ENCODE peak calls at places on chromosomes 5 and 9, in seven cellular contexts. X, J, S, C, R, T and P are unnamed samples. For H3K9me3 and H3K4me1, the result is how much of the 10 kb centered on the place peaks cover.

GRCh38 chr9:130010151-130010988 is 32.6 kb downstream of the FNBP1 start:
- DNase-seq in T (no peak), S (no peak), J (no peak), X (peak), C (no peak), R (no peak), P (no peak)

GRCh38 chr9:34047864-34048729 is 590 bp downstream of the UBAP2 start:
- DNase-seq in R (peak), S (peak), C (no peak), J (no peak), X (peak), T (peak), P (no peak)

GRCh38 chr9:124784503-124784902 is 7.6 kb downstream of the OLFML2A start:
- DNase-seq in T (no peak), R (no peak), C (no peak), X (no peak), J (no peak), S (no peak), P (no peak)

GRCh38 chr9:108093773-108094675 is 604.5 kb upstream of the KLF4 start:
- DNase-seq in S (peak), J (no peak), T (peak), C (no peak), X (peak), R (no peak), P (no peak)

GRCh38 chr5:160087244-160087643 is 32.0 kb downstream of the PWWP2A start:
- DNase-seq in J (no peak), T (no peak), X (no peak), R (no peak), C (no peak), S (no peak), P (no peak)

GRCh38 chr5:150605546-150605945 is 34.9 kb upstream of the SYNPO start:
- DNase-seq in R (no peak), X (no peak), T (peak), C (no peak), J (no peak), S (no peak), P (no peak)

GRCh38 chr5:14305045-14305444 is 161.9 kb downstream of the TRIO start:
- DNase-seq in X (no peak), T (peak), R (no peak), C (peak), S (no peak), J (no peak), P (no peak)

GRCh38 chr5:82591021-82591515 is 312.9 kb upstream of the RPS23 start:
- DNase-seq in T (no peak), S (no peak), C (no peak), R (no peak), J (no peak), X (no peak), P (no peak)

GRCh38 chr5:42951847-42952411 is 88.2 kb downstream of the ANXA2R start:
- DNase-seq in T (no peak), J (peak), S (peak), C (peak), X (peak), R (peak), P (no peak)

GRCh38 chr9:109311731-109312130 is 9.1 kb downstream of the EPB41L4B start:
- DNase-seq in C (no peak), T (no peak), R (no peak), X (no peak), J (no peak), S (no peak), P (no peak)

GRCh38 chr9:129557192-129558036 is 63.5 kb downstream of the C9orf50 start:
- DNase-seq in J (no peak), C (peak), T (peak), R (peak), X (no peak), S (peak), P (no peak)

DNA sequence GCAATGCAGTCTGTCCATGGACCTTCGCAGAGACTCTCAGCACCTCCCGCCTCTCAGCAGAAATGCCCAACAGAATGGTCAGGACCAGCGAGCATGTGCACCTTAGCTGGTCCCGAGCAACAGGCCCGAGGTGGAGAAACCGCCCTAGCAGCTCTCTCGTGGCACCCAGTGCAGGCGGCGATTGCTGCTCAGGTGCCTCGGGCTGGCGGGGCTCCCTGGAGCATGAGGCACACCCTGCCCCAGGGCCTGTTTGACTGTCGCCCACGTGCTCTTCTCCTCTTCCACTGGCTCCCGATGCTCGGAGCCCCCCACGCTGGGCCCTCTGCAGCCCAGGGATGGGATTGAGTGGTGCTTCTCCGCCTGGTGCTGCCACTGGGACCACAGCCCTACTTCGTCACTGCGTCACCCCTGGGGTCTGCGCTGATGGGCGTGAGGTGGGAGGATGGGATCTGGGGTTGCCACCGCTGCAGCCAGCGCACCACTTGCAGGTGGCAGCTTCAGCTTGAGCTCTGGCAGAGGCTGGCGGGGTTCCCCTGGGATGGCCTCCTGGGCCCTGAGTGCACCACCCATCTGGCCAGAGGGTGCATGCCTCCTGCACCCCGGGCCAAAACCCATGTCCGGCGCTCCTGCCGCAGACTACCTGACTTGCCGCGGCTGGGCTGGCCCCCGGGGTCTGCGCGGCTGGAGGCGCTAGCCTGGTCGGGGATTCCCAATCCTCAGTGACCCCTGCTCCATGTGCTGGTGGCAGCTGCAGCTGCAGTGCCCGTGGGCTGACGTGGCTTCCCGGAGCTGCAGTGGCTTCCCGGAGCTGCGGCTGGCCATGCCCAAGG is 244.2 kb downstream of the FOXD4L6 start:
- DNase-seq in J (peak), R (no peak), C (no peak), S (no peak), X (no peak), T (no peak), P (no peak)
- H3K9me3 ChIP-seq in J (half or more), R (under half), C (under half), S (half or more), X (half or more), T (half or more), P (half or more)

GRCh38 chr9:113525831-113526230 is 62.3 kb downstream of the RGS3 start:
- DNase-seq in C (no peak), X (no peak), R (no peak), S (no peak), J (no peak), T (no peak), P (no peak)
- H3K4me1 ChIP-seq in C (under half), X (half or more), R (under half), S (under half), J (half or more), T (under half), P (under half)

GRCh38 chr9:38392235-38393127 is at the start of gene ALDH1B1:
- DNase-seq in S (peak), T (peak), R (peak), X (peak), C (peak), J (peak), P (no peak)
- TF ChIP-seq POLR2A in S (peak), T (peak), R (peak), X (peak), C (peak), J (peak), P (no peak)

DNA sequence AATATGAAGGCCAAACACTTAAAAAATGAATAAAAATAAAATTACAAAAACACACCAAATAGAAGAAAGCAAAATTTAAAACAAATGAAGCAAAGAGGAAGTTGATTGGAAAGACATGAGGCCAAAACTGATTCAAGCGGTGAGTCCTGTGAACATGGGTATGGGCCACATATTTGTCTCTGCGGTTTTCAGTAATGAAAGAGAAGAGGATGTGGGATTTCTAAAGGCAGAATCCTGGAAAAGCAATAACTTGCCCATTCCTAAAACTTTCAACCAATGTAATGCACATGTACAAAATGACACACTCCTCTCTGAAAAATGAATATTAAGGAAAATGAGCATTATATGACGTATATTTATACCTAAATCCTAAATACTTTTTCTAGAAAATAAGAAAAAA is 263.7 kb downstream of the SEMA5A start:
- DNase-seq in J (no peak), X (no peak), C (no peak), S (no peak), T (no peak), R (no peak), P (no peak)
- H3K9me3 ChIP-seq in J (under half), X (under half), C (under half), S (under half), T (under half), R (under half), P (under half)